ENCODE peak calls at places on chromosome X, in seven cellular contexts. K is pancreas, F is PC-3, O is esophagus squamous epithelium, P is upper lobe of left lung, W is body of pancreas, Y is sigmoid colon. E is an unnamed sample.

GRCh38 chrX:56784666-56785065 is 55.6 kb downstream of the NBDY start:
- DNase-seq in F (no peak), W (no peak), Y (peak; percentile 27), P (peak; percentile 8), K (no peak), O (no peak), E (no peak)

GRCh38 chrX:124033821-124034220 is 72.3 kb downstream of the STAG2 start:
- DNase-seq in Y (no peak), O (no peak), F (peak; percentile 68), W (no peak), P (no peak), K (no peak), E (no peak)

GRCh38 chrX:150781711-150782110 is 88.5 kb downstream of the MTMR1 start:
- DNase-seq in Y (no peak), O (no peak), F (no peak), W (no peak), K (no peak), P (no peak), E (no peak)

GRCh38 chrX:13376857-13377441 is 57.1 kb upstream of the ATXN3L start:
- DNase-seq in F (peak; percentile 71), Y (no peak), W (no peak), P (peak; percentile 32), K (no peak), O (no peak), E (no peak)

GRCh38 chrX:109274806-109275205 is 207.1 kb downstream of the GUCY2F start:
- DNase-seq in K (no peak), Y (no peak), P (no peak), W (no peak), O (no peak), F (no peak), E (no peak)

GRCh38 chrX:104335765-104336164 is 81.0 kb upstream of the ESX1 start:
- DNase-seq in Y (no peak), W (no peak), P (no peak), F (peak; percentile 87), K (no peak), O (no peak), E (no peak)

GRCh38 chrX:140701480-140701879 is 8.1 kb upstream of the LINC00632 start:
- DNase-seq in K (no peak), Y (no peak), O (no peak), P (no peak), F (peak; percentile 58), W (peak; percentile 22), E (no peak)

GRCh38 chrX:22534643-22535042 is 261.9 kb downstream of the CBLL2 start:
- DNase-seq in P (no peak), O (no peak), Y (no peak), K (no peak), F (peak; percentile 90), W (no peak), E (no peak)

GRCh38 chrX:129577473-129577872 is 37.4 kb downstream of the OCRL start:
- DNase-seq in F (peak; percentile 5), P (no peak), O (no peak), Y (no peak), K (no peak), W (no peak), E (no peak)

GRCh38 chrX:54891573-54891972 is 29.1 kb upstream of the TRO start:
- DNase-seq in F (peak; percentile 62), P (no peak), W (peak; percentile 52), O (no peak), Y (no peak), K (no peak), E (no peak)

GRCh38 chrX:149074429-149074828 is 430.7 kb downstream of the IDS start:
- DNase-seq in Y (no peak), K (no peak), P (peak; percentile 32), F (no peak), O (no peak), W (no peak), E (no peak)

GRCh38 chrX:154064637-154065435 is 32.7 kb downstream of the MECP2 start:
- DNase-seq in K (no peak), W (no peak), O (no peak), Y (peak; percentile 40), F (no peak), P (no peak), E (no peak)

GRCh38 chrX:11781133-11781532 is 23.1 kb downstream of the MSL3 start:
- DNase-seq in W (no peak), F (no peak), K (no peak), Y (no peak), P (no peak), O (no peak), E (no peak)

GRCh38 chrX:65127804-65128203 is 151.6 kb upstream of the ZC4H2 start:
- DNase-seq in P (no peak), O (no peak), K (no peak), W (no peak), F (no peak), Y (no peak), E (no peak)

GRCh38 chrX:151013164-151013743 is 30.1 kb downstream of the HMGB3 start:
- DNase-seq in Y (no peak), F (no peak), O (no peak), K (no peak), P (no peak), W (no peak), E (no peak)

GRCh38 chrX:108722561-108722960 is 13.8 kb downstream of the IRS4 start:
- DNase-seq in F (no peak), W (no peak), P (no peak), O (no peak), K (no peak), Y (no peak), E (no peak)

GRCh38 chrX:115330498-115331138 is 41.1 kb downstream of the LUZP4 start:
- DNase-seq in Y (peak; percentile 71), W (peak; percentile 33), O (no peak), K (peak; percentile 2), P (peak; percentile 24), F (peak; percentile 69), E (peak; percentile 11)

GRCh38 chrX:45230410-45230809 is 29.7 kb upstream of the DIPK2B start:
- DNase-seq in F (no peak), Y (no peak), O (no peak), P (no peak), W (no peak), K (no peak), E (no peak)

GRCh38 chrX:14819766-14820165 is 53.1 kb downstream of the FANCB start:
- DNase-seq in P (peak; percentile 22), F (no peak), Y (no peak), W (no peak), O (no peak), K (no peak), E (no peak)

GRCh38 chrX:18886005-18886343 is 97.9 kb downstream of the PHKA2 start:
- DNase-seq in Y (no peak), F (no peak), O (no peak), P (no peak), K (no peak), W (no peak), E (no peak)

GRCh38 chrX:123648028-123648810 is 84.6 kb downstream of the THOC2 start:
- DNase-seq in F (peak; percentile 37), O (no peak), W (no peak), P (peak; percentile 72), Y (no peak), K (peak; percentile 2), E (no peak)

GRCh38 chrX:54452920-54453319 is 12.7 kb downstream of the TSR2 start:
- DNase-seq in K (no peak), Y (no peak), O (no peak), P (no peak), F (peak; percentile 9), W (no peak), E (no peak)

GRCh38 chrX:123975180-123975579 is 13.7 kb downstream of the STAG2 start:
- DNase-seq in K (peak; percentile 11), Y (no peak), P (no peak), O (no peak), W (no peak), F (peak; percentile 49), E (no peak)

GRCh38 chrX:22323541-22323940 is 50.8 kb downstream of the CBLL2 start:
- DNase-seq in F (peak; percentile 79), K (no peak), O (no peak), Y (no peak), W (no peak), P (no peak), E (no peak)

GRCh38 chrX:13428055-13428786 is 108.4 kb upstream of the ATXN3L start:
- DNase-seq in Y (no peak), F (peak; percentile 88), W (no peak), K (no peak), P (no peak), O (no peak), E (no peak)

GRCh38 chrX:80174925-80175574 is 160.5 kb downstream of the TBX22 start:
- DNase-seq in O (no peak), F (peak; percentile 68), P (no peak), W (peak; percentile 14), Y (peak; percentile 60), K (no peak), E (no peak)

GRCh38 chrX:72081605-72082320 is 50.0 kb downstream of the RTL5 start:
- DNase-seq in F (no peak), O (no peak), Y (no peak), W (no peak), P (no peak), K (no peak), E (no peak)

GRCh38 chrX:150361070-150361776 is 1.9 kb upstream of the MAMLD1 start:
- DNase-seq in W (peak; percentile 24), P (no peak), O (no peak), F (peak; percentile 18), Y (no peak), K (peak; percentile 2), E (no peak)

GRCh38 chrX:148976571-148976970 is 476.2 kb downstream of the AFF2 start:
- DNase-seq in F (no peak), P (no peak), W (no peak), K (no peak), Y (no peak), O (no peak), E (no peak)

GRCh38 chrX:16993791-16994318 is 47.4 kb downstream of the REPS2 start:
- DNase-seq in O (no peak), K (no peak), P (no peak), F (peak; percentile 4), Y (no peak), W (no peak), E (no peak)
- TF ChIP-seq CTCF in O (no peak), K (no peak), P (no peak), F (peak; percentile 50), Y (no peak), W (no peak), E (no peak)

GRCh38 chrX:112834016-112834855 is 6.4 kb downstream of the AMOT start:
- DNase-seq in W (no peak), O (no peak), F (no peak), P (no peak), K (no peak), Y (no peak), E (no peak)
- H3K4me3 ChIP-seq in W (no peak overlapping the region), O (no peak overlapping the region), F (no peak overlapping the region), P (no peak overlapping the region), K (no peak overlapping the region), Y (no peak overlapping the region), E (no peak overlapping the region)

GRCh38 chrX:139204576-139204902 is 326.0 kb upstream of the F9 start:
- DNase-seq in Y (no peak), W (no peak), O (no peak), P (no peak), K (no peak), F (no peak), E (no peak)
- H3K27me3 ChIP-seq in Y (peaks cover 9% of the 10 kb centered on the region), W (no peaks in the 10 kb centered on the region), O (peaks cover 4% of the 10 kb centered on the region), P (no peaks in the 10 kb centered on the region), K (peaks cover 11% of the 10 kb centered on the region), F (no peaks in the 10 kb centered on the region), E (no peaks in the 10 kb centered on the region)

DNA sequence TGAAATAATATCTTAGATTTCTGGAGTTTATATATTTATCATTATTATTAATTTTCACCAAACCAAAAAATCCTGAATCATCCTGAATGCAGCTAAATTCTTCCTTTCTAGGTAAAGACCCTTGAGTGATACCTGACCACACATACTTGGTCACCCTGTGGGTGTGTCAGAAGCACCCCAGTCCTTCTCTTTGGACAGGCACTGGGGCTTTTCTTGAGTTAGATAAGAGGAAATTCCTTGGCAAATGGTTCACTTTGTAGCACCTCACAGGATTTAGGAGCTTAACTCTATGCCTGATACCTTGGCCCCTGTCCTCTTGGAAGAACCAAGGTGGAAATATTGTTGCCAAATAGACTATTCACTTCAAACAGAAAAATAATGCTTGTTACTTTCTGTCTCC is 69.6 kb upstream of the PNPLA4 start:
- DNase-seq in O (no peak), W (no peak), K (no peak), P (no peak), F (no peak), Y (no peak), E (no peak)
- TF ChIP-seq CTCF in O (no peak), W (no peak), K (no peak), P (no peak), F (no peak), Y (no peak), E (no peak)